ENCODE peak calls at places on chromosome X, in seven cellular contexts. P is H1; L is CD8-positive, alpha-beta T cell; U is substantia nigra; V is left ventricle myocardium inferior; Z is GM23248; O is dorsolateral prefrontal cortex. G is an unnamed sample.

GRCh38 chrX:49001521-49002090 is 458 bp downstream of the GRIPAP1 start:
- DNase-seq in P (peak), L (peak), U (no peak), V (no peak), Z (peak), O (no peak), G (no peak)

GRCh38 chrX:22950278-22951266 is 49.2 kb upstream of the DDX53 start:
- DNase-seq in P (no peak), L (no peak), U (no peak), V (no peak), Z (peak), O (no peak), G (no peak)

GRCh38 chrX:103688949-103689348 is 2.5 kb upstream of the MORF4L2 start:
- DNase-seq in P (no peak), L (no peak), U (no peak), V (no peak), Z (peak), O (no peak), G (peak)

GRCh38 chrX:21493226-21493850 is 119.1 kb downstream of the CNKSR2 start:
- DNase-seq in P (no peak), L (no peak), U (no peak), V (no peak), Z (peak), O (no peak), G (no peak)

GRCh38 chrX:48971325-48972213 is at the start of gene KCND1:
- DNase-seq in P (peak), L (no peak), U (no peak), V (peak), Z (peak), O (peak), G (no peak)

GRCh38 chrX:121755541-121755940 is 708.1 kb downstream of the GLUD2 start:
- DNase-seq in P (no peak), L (no peak), U (no peak), V (no peak), Z (no peak), O (no peak), G (no peak)

GRCh38 chrX:132615396-132616131 is 126.7 kb upstream of the MBNL3 start:
- DNase-seq in P (peak), L (peak), U (peak), V (no peak), Z (peak), O (no peak), G (peak)

GRCh38 chrX:56564182-56564885 is 907 bp downstream of the UBQLN2 start:
- DNase-seq in P (no peak), L (no peak), U (no peak), V (no peak), Z (peak), O (no peak), G (peak)

GRCh38 chrX:1649623-1650022 is 34.8 kb downstream of the ASMT start:
- DNase-seq in P (peak), L (no peak), U (no peak), V (no peak), Z (peak), O (no peak), G (no peak)

GRCh38 chrX:75038925-75039324 is 113.7 kb upstream of the NEXMIF start:
- DNase-seq in P (no peak), L (no peak), U (no peak), V (no peak), Z (peak), O (no peak), G (no peak)

GRCh38 chrX:34805951-34806350 is 136.6 kb upstream of the FAM47B start:
- DNase-seq in P (no peak), L (no peak), U (no peak), V (no peak), Z (no peak), O (no peak), G (no peak)

GRCh38 chrX:114584434-114584943 is 603 bp downstream of the HTR2C start:
- DNase-seq in P (no peak), L (no peak), U (no peak), V (no peak), Z (peak), O (no peak), G (no peak)

GRCh38 chrX:136130931-136131843 is 16.1 kb upstream of the FHL1 start:
- DNase-seq in P (no peak), L (no peak), U (no peak), V (no peak), Z (peak), O (no peak), G (no peak)

GRCh38 chrX:146994163-146994562 is 179.6 kb upstream of the CXorf51A start:
- DNase-seq in P (no peak), L (no peak), U (no peak), V (no peak), Z (no peak), O (no peak), G (no peak)

GRCh38 chrX:72308566-72309296 is 3.0 kb upstream of the CITED1 start:
- DNase-seq in P (no peak), L (no peak), U (no peak), V (peak), Z (peak), O (peak), G (no peak)

GRCh38 chrX:70476934-70477733 is 32.5 kb downstream of the DLG3 start:
- DNase-seq in P (peak), L (no peak), U (no peak), V (no peak), Z (peak), O (no peak), G (no peak)

GRCh38 chrX:69196666-69197065 is 31.4 kb upstream of the PJA1 start:
- DNase-seq in P (no peak), L (no peak), U (no peak), V (no peak), Z (no peak), O (no peak), G (no peak)

GRCh38 chrX:130916636-130917422 is 13.8 kb upstream of the ENOX2 start:
- DNase-seq in P (no peak), L (no peak), U (peak), V (peak), Z (peak), O (no peak), G (peak)

GRCh38 chrX:103211012-103211715 is 3.7 kb upstream of the BEX4 start:
- DNase-seq in P (no peak), L (peak), U (peak), V (no peak), Z (peak), O (no peak), G (peak)

GRCh38 chrX:107450823-107451509 is 1.5 kb downstream of the FRMPD3 start:
- DNase-seq in P (no peak), L (no peak), U (peak), V (no peak), Z (peak), O (no peak), G (no peak)

GRCh38 chrX:100797359-100797758 is 22.8 kb upstream of the CSTF2 start:
- DNase-seq in P (no peak), L (no peak), U (no peak), V (no peak), Z (no peak), O (no peak), G (no peak)

GRCh38 chrX:139759637-139760036 is 51.7 kb upstream of the MCF2 start:
- DNase-seq in P (no peak), L (no peak), U (no peak), V (no peak), Z (peak), O (no peak), G (no peak)

GRCh38 chrX:63513825-63514574 is 162.9 kb upstream of the SPIN4 start:
- DNase-seq in P (no peak), L (no peak), U (no peak), V (peak), Z (peak), O (no peak), G (no peak)

GRCh38 chrX:19034025-19034424 is 50.1 kb upstream of the PHKA2 start:
- DNase-seq in P (no peak), L (no peak), U (no peak), V (no peak), Z (no peak), O (no peak), G (no peak)

GRCh38 chrX:21798677-21799219 is 40.7 kb upstream of the MBTPS2 start:
- DNase-seq in P (no peak), L (no peak), U (no peak), V (no peak), Z (peak), O (no peak), G (no peak)

GRCh38 chrX:15567886-15568616 is 32.7 kb downstream of the ACE2 start:
- DNase-seq in P (no peak), L (no peak), U (no peak), V (no peak), Z (no peak), O (no peak), G (no peak)

GRCh38 chrX:9163153-9163790 is 129.3 kb upstream of the FAM9B start:
- DNase-seq in P (no peak), L (no peak), U (no peak), V (no peak), Z (peak), O (no peak), G (no peak)

GRCh38 chrX:97479491-97479890 is 595.8 kb downstream of the RPA4 start:
- DNase-seq in P (no peak), L (no peak), U (no peak), V (no peak), Z (no peak), O (no peak), G (no peak)

GRCh38 chrX:97481228-97481627 is 597.5 kb downstream of the RPA4 start:
- DNase-seq in P (no peak), L (no peak), U (no peak), V (no peak), Z (no peak), O (no peak), G (no peak)

GRCh38 chrX:97482901-97483300 is 599.2 kb downstream of the RPA4 start:
- DNase-seq in P (no peak), L (no peak), U (no peak), V (no peak), Z (no peak), O (no peak), G (no peak)
- H3K27ac ChIP-seq in P (no peak), L (no peak), U (no peak), V (no peak), Z (no peak), O (no peak), G (no peak)

DNA sequence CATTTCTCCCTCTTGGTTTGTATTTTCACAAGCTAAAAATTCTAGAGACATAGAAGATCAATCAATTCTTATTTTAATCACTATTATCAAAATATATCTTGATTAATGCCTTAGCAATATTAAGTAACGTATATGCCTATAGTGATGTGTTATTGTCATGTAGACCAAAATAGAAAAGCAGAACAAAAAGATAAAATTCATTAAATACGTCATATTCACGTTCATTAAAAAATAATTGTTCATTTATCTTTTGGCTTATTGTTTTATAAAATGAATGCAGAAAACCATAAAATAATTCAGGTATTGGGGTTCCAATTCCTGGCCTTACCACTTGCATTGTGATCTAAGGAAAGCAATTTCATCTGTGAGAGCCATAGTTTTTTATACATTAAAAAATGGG is 72.2 kb downstream of the AMELX start:
- DNase-seq in P (no peak), L (no peak), U (no peak), V (no peak), Z (no peak), O (no peak), G (no peak)
- H3K27ac ChIP-seq in P (no peak), L (no peak), U (no peak), V (no peak), Z (no peak), O (no peak), G (no peak)

DNA sequence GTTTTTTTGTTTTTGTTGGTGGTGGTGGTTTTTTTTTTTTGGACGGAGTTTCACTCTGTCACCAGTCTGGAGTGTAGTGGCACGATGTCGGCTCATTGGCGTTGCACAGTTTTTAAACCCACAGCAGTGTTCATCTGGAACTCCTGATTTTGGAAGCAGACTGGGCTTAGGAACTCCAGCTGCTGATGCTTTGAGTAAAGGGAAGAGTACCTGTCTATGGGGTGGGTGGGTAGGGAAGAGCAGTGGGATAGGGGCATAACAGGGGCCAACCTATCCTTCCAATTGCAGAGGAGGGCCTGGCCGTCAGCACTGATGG is 2.0 kb downstream of the CD99 start:
- DNase-seq in P (no peak), L (no peak), U (no peak), V (no peak), Z (peak), O (no peak), G (peak)
- H3K27ac ChIP-seq in P (no peak), L (peak), U (no peak), V (peak), Z (peak), O (no peak), G (peak)

DNA sequence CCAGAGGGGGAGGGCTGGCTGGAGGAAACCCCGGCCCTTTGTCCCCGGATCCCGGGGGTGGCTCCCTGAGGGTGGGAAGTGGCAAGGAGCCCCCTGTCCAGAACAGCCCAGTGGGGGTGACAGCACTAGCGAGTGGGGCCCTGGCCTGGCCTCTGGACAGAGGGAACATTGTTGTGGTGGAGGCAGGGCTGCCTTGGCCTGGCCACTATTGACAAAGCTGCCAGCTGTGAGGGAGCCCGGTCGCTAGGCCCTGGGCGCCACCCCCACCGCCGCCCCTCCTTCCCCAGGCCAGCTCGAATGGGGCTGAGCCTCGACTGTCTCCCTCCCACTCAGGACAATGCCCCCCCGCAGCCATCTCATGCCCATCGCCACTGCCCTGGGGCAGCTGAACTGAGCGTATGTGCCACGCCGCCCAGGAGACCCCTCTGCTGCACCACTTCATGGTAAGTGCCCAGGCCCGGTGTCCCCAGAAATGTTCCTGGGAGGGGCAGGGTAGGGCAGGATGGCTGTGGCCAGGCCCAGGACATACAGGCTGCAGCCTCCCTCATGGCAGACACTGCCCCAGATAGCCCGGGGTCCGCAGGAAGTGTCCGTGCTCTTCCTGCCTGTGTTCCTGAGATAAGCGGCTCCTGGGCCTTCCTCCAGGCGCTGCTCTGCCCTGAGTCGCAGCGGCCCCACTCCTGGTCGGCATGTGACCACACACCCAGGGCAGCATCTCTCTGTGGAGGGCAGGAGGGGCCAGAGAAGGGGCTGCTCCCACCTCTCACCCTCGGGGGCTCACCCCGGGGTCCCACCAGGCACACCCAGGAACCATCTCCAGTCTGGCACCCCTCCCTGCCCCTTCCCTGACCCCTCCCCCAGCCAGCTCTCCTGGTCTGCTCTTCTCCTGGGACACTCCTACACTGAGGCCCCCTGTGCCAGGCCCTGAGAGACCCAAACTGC is 1.4 kb downstream of the PLXNB3 start:
- DNase-seq in P (no peak), L (no peak), U (peak), V (no peak), Z (peak), O (peak), G (no peak)
- H3K27ac ChIP-seq in P (no peak), L (no peak), U (peak), V (peak), Z (peak), O (peak), G (no peak)

DNA sequence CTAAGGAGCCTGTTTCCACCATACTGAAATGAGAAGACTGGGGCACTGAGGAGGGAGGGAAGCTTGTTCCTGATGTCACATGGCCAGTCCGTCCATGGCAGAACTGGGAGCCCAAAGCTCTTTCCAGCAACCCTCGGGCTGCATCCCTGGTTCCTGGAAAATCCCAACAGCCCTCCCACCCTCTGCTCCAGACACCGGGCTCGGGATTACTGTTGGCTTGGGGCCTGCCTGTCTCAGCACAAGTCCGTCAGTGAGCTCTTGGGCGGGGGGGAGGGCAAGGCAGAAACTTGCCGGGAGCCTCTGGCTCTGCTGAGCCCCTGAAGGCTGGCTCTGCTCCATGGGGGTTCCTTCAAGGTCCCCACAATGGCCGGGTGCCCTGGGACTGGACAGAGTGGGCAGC is 6.3 kb upstream of the HAUS7 start:
- DNase-seq in P (no peak), L (no peak), U (no peak), V (peak), Z (peak), O (no peak), G (no peak)
- H3K27ac ChIP-seq in P (no peak), L (no peak), U (no peak), V (peak), Z (peak), O (no peak), G (no peak)

GRCh38 chrX:13690836-13691235 is 1.9 kb downstream of the RAB9A start:
- DNase-seq in P (no peak), L (no peak), U (no peak), V (no peak), Z (peak), O (no peak), G (peak)

GRCh38 chrX:13687203-13687602 is 1.7 kb upstream of the RAB9A start:
- DNase-seq in P (no peak), L (no peak), U (no peak), V (no peak), Z (no peak), O (no peak), G (no peak)

GRCh38 chrX:13689519-13690211 is 737 bp downstream of the RAB9A start:
- DNase-seq in P (no peak), L (peak), U (no peak), V (no peak), Z (peak), O (no peak), G (no peak)

GRCh38 chrX:13688384-13688771 is 550 bp upstream of the RAB9A start:
- DNase-seq in P (no peak), L (no peak), U (no peak), V (no peak), Z (no peak), O (no peak), G (no peak)

DNA sequence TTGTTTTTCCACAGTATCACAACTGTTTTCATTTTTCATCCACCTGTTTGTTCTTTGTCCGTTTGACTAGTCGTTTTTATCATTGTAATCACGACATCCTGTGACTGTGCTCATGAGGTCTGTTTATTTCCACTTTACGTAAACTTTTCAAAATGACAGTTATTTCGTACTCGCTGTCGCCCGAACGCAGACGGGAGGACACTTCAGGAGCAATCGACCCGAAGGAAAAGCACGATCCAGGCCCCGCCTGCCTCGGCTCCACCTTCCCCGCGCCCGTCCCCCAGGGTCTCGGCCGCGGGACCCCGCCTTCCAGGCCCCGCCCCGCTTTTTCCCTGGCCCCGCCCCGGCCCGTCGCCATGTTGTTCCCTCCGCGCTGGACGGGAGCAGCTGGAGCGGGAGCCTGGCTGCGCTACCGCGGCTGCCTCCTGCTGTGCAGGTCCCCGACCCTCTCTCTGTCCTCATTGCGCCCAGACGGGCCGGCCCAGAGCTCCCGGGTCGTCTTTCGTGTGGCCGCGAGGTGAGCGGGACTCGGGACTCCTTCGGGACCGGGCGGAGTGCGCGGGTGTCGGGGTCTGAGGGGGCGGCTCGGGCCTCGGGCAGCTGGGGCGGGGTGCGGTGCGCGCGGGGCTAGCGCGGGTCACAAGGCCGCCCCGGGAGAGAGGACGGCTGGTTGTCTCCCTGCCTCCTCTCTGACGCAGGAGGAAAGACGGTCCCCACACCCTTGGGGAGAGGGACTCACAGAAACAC is at the start of gene RAB9A:
- DNase-seq in P (peak), L (peak), U (peak), V (peak), Z (peak), O (peak), G (peak)
- H3K27ac ChIP-seq in P (peak), L (peak), U (peak), V (peak), Z (peak), O (peak), G (peak)

G was measured in naive thymus-derived CD4-positive, alpha-beta T cell.